ENCODE peak calls at places on chromosomes 7 and 10, in ten cellular contexts. A, C, G, J, D, T, Z, H, U and S are unnamed samples.
A peak's percentile ranks its signal among the peaks of the same experiment; 100 is the strongest.

GRCh38 chr7:27695096-27695495 is 32.4 kb upstream of the HIBADH start:
- DNase-seq in A (no peak), C (no peak), G (no peak), J (no peak), D (no peak), T (no peak), Z (no peak), H (no peak), U (no peak), S (no peak)

GRCh38 chr7:44533301-44534055 is 7.7 kb downstream of the NPC1L1 start:
- DNase-seq in A (no peak), C (no peak), G (no peak), J (no peak), D (no peak), T (no peak), Z (no peak), H (no peak), U (no peak), S (no peak)

GRCh38 chr10:8032558-8032957 is 21.9 kb upstream of the GATA3 start:
- DNase-seq in A (no peak), C (no peak), G (no peak), J (no peak), D (no peak), T (no peak), Z (no peak), H (no peak), U (no peak), S (no peak)

GRCh38 chr7:412731-413356 is 106.8 kb downstream of the PDGFA start:
- DNase-seq in A (no peak), C (no peak), G (no peak), J (no peak), D (no peak), T (no peak), Z (no peak), H (no peak), U (no peak), S (no peak)

GRCh38 chr7:39304178-39304577 is 262.0 kb upstream of the YAE1 start:
- DNase-seq in A (no peak), C (no peak), G (no peak), J (no peak), D (no peak), T (no peak), Z (no peak), H (no peak), U (no peak), S (no peak)

GRCh38 chr7:141339603-141340002 is 211.6 kb upstream of the AGK start:
- DNase-seq in A (no peak), C (no peak), G (no peak), J (no peak), D (no peak), T (no peak), Z (no peak), H (no peak), U (no peak), S (no peak)

GRCh38 chr10:127535802-127536515 is 13.2 kb upstream of the NPS start:
- DNase-seq in A (no peak), C (no peak), G (no peak), J (no peak), D (no peak), T (no peak), Z (no peak), H (no peak), U (no peak), S (no peak)

GRCh38 chr7:158015403-158016116 is 572.1 kb downstream of the PTPRN2 start:
- DNase-seq in A (no peak), C (no peak), G (no peak), J (no peak), D (no peak), T (no peak), Z (no peak), H (no peak), U (no peak), S (no peak)

GRCh38 chr7:129553861-129554530 is 51.7 kb downstream of the SMKR1 start:
- DNase-seq in A (no peak), C (peak; percentile 63), G (peak; percentile 19), J (peak; percentile 36), D (peak; percentile 3), T (no peak), Z (peak; percentile 29), H (no peak), U (no peak), S (no peak)

GRCh38 chr7:65475734-65476319 is 102.2 kb downstream of the ZNF92 start:
- DNase-seq in A (no peak), C (peak; percentile 74), G (no peak), J (no peak), D (no peak), T (peak; percentile 5), Z (peak; percentile 60), H (no peak), U (no peak), S (no peak)

GRCh38 chr7:24880886-24881285 is 99.1 kb downstream of the OSBPL3 start:
- DNase-seq in A (no peak), C (no peak), G (no peak), J (no peak), D (no peak), T (no peak), Z (no peak), H (no peak), U (no peak), S (no peak)

GRCh38 chr7:128201690-128202085 is 39.4 kb upstream of the LEP start:
- DNase-seq in A (no peak), C (no peak), G (no peak), J (no peak), D (no peak), T (no peak), Z (no peak), H (no peak), U (no peak), S (no peak)

GRCh38 chr7:33339074-33339805 is 209.9 kb downstream of the BBS9 start:
- DNase-seq in A (no peak), C (no peak), G (no peak), J (no peak), D (no peak), T (no peak), Z (no peak), H (no peak), U (no peak), S (no peak)

GRCh38 chr10:110456523-110457091 is 41.1 kb upstream of the DUSP5 start:
- DNase-seq in A (peak; percentile 42), C (no peak), G (no peak), J (no peak), D (no peak), T (no peak), Z (no peak), H (no peak), U (no peak), S (no peak)

GRCh38 chr7:13036256-13036765 is 348.9 kb downstream of the ARL4A start:
- DNase-seq in A (no peak), C (no peak), G (no peak), J (no peak), D (no peak), T (no peak), Z (no peak), H (no peak), U (no peak), S (no peak)

GRCh38 chr7:151465169-151465568 is 25.2 kb upstream of the CRYGN start:
- DNase-seq in A (no peak), C (no peak), G (no peak), J (no peak), D (no peak), T (no peak), Z (no peak), H (no peak), U (no peak), S (no peak)

GRCh38 chr10:61164458-61165160 is 220.6 kb upstream of the RHOBTB1 start:
- DNase-seq in A (peak; percentile 11), C (no peak), G (no peak), J (no peak), D (no peak), T (no peak), Z (no peak), H (no peak), U (no peak), S (no peak)

GRCh38 chr10:12701696-12702095 is 299.8 kb downstream of the CCDC3 start:
- DNase-seq in A (no peak), C (no peak), G (no peak), J (no peak), D (no peak), T (no peak), Z (no peak), H (no peak), U (no peak), S (no peak)

GRCh38 chr7:117827861-117828260 is 45.4 kb downstream of the CTTNBP2 start:
- DNase-seq in A (no peak), C (peak; percentile 69), G (no peak), J (no peak), D (no peak), T (no peak), Z (peak; percentile 75), H (no peak), U (no peak), S (no peak)

GRCh38 chr10:93566435-93567276 is at the start of gene FFAR4:
- DNase-seq in A (peak; percentile 58), C (peak; percentile 27), G (no peak), J (no peak), D (no peak), T (peak; percentile 21), Z (peak; percentile 92), H (no peak), U (peak; percentile 14), S (peak; percentile 77)

GRCh38 chr10:142371-142770 is 7.1 kb downstream of the ZMYND11 start:
- DNase-seq in A (no peak), C (no peak), G (no peak), J (no peak), D (no peak), T (no peak), Z (no peak), H (no peak), U (no peak), S (no peak)

GRCh38 chr10:110992011-110992800 is 72.8 kb downstream of the SHOC2 start:
- DNase-seq in A (no peak), C (no peak), G (no peak), J (no peak), D (no peak), T (no peak), Z (no peak), H (no peak), U (no peak), S (no peak)

GRCh38 chr10:89395141-89395540 is 2.7 kb downstream of the IFIT1 start:
- DNase-seq in A (no peak), C (no peak), G (no peak), J (no peak), D (no peak), T (no peak), Z (no peak), H (no peak), U (no peak), S (no peak)

GRCh38 chr10:132412316-132413192 is 15.6 kb downstream of the PWWP2B start:
- DNase-seq in A (no peak), C (no peak), G (no peak), J (no peak), D (no peak), T (no peak), Z (no peak), H (no peak), U (no peak), S (no peak)

GRCh38 chr7:26046150-26046549 is 105.8 kb upstream of the NFE2L3 start:
- DNase-seq in A (no peak), C (no peak), G (no peak), J (no peak), D (no peak), T (no peak), Z (no peak), H (peak; percentile 6), U (no peak), S (no peak)

GRCh38 chr7:134783294-134784069 is 4.0 kb downstream of the CALD1 start:
- DNase-seq in A (no peak), C (no peak), G (no peak), J (no peak), D (no peak), T (no peak), Z (no peak), H (no peak), U (no peak), S (no peak)

GRCh38 chr10:102878629-102879028 is 9.4 kb downstream of the AS3MT start:
- DNase-seq in A (no peak), C (no peak), G (no peak), J (no peak), D (no peak), T (no peak), Z (no peak), H (no peak), U (no peak), S (no peak)

GRCh38 chr10:87931836-87932230 is 68.4 kb downstream of the PTEN start:
- DNase-seq in A (no peak), C (no peak), G (no peak), J (no peak), D (no peak), T (no peak), Z (no peak), H (no peak), U (no peak), S (no peak)